ENCODE peak calls at places on chromosomes 2 and 18, in four cellular contexts. One of them, this sample, is unnamed.

GRCh38 chr2:174771631-174772491 is 7.6 kb upstream of the CHRNA1 start:
- DNase-seq in SK-N-SH: peak
- DNase-seq in GM12891: peak
- DNase-seq in K562: peak
- DNase-seq in this sample: peak

GRCh38 chr2:24592436-24593100 is 101.5 kb downstream of the NCOA1 start:
- DNase-seq in SK-N-SH: no peak
- DNase-seq in GM12891: no peak
- DNase-seq in K562: no peak
- DNase-seq in this sample: no peak

GRCh38 chr2:210584834-210585233 is 28.4 kb downstream of the CPS1 start:
- DNase-seq in K562: no peak
- DNase-seq in SK-N-SH: no peak
- DNase-seq in GM12891: no peak
- DNase-seq in this sample: no peak

GRCh38 chr18:27778441-27778840 is 398.5 kb downstream of the CDH2 start:
- DNase-seq in GM12891: no peak
- DNase-seq in SK-N-SH: no peak
- DNase-seq in K562: no peak
- DNase-seq in this sample: no peak

GRCh38 chr18:34342960-34343359 is 118.2 kb upstream of the NOL4 start:
- DNase-seq in K562: no peak
- DNase-seq in SK-N-SH: no peak
- DNase-seq in GM12891: no peak
- DNase-seq in this sample: no peak

GRCh38 chr2:157444643-157445040 is 753 bp upstream of the CYTIP start:
- DNase-seq in SK-N-SH: no peak
- DNase-seq in K562: no peak
- DNase-seq in GM12891: no peak
- DNase-seq in this sample: no peak

GRCh38 chr2:173090291-173090877 is 14.7 kb downstream of the MAP3K20 start:
- DNase-seq in GM12891: no peak
- DNase-seq in SK-N-SH: no peak
- DNase-seq in K562: peak
- DNase-seq in this sample: no peak

GRCh38 chr2:2777213-2777612 is 446.1 kb upstream of the MYT1L start:
- DNase-seq in SK-N-SH: no peak
- DNase-seq in GM12891: no peak
- DNase-seq in K562: no peak
- DNase-seq in this sample: no peak

GRCh38 chr2:6224267-6224666 is 532.1 kb downstream of the SOX11 start:
- DNase-seq in SK-N-SH: no peak
- DNase-seq in K562: no peak
- DNase-seq in GM12891: no peak
- DNase-seq in this sample: no peak

GRCh38 chr2:162073776-162074578 is at the start of gene DPP4:
- DNase-seq in GM12891: peak
- DNase-seq in SK-N-SH: peak
- DNase-seq in K562: no peak
- DNase-seq in this sample: peak

GRCh38 chr18:78768655-78769501 is 210.7 kb upstream of the SALL3 start:
- DNase-seq in GM12891: no peak
- DNase-seq in SK-N-SH: no peak
- DNase-seq in K562: no peak
- DNase-seq in this sample: no peak

GRCh38 chr18:8844721-8845148 is 139.4 kb downstream of the MTCL1 start:
- DNase-seq in GM12891: no peak
- DNase-seq in K562: no peak
- DNase-seq in SK-N-SH: peak
- DNase-seq in this sample: no peak

GRCh38 chr18:35444636-35445035 is 53.1 kb downstream of the INO80C start:
- DNase-seq in K562: no peak
- DNase-seq in GM12891: no peak
- DNase-seq in SK-N-SH: no peak
- DNase-seq in this sample: no peak

GRCh38 chr2:192313773-192314172 is 119.0 kb upstream of the TMEFF2 start:
- DNase-seq in GM12891: no peak
- DNase-seq in SK-N-SH: no peak
- DNase-seq in K562: no peak
- DNase-seq in this sample: no peak

GRCh38 chr2:204529795-204530463 is 15.3 kb upstream of the PARD3B start:
- DNase-seq in K562: no peak
- DNase-seq in SK-N-SH: no peak
- DNase-seq in GM12891: no peak
- DNase-seq in this sample: no peak

GRCh38 chr2:225122582-225123486 is 80.6 kb upstream of the DOCK10 start:
- DNase-seq in SK-N-SH: peak
- DNase-seq in K562: no peak
- DNase-seq in GM12891: no peak
- DNase-seq in this sample: no peak

GRCh38 chr2:189579585-189579984 is 1.0 kb downstream of the SLC40A1 start:
- DNase-seq in GM12891: no peak
- DNase-seq in SK-N-SH: no peak
- DNase-seq in K562: no peak
- DNase-seq in this sample: no peak
- TF ChIP-seq POLR2AphosphoS5 in GM12891: no peak
- TF ChIP-seq POLR2AphosphoS5 in SK-N-SH: no peak
- TF ChIP-seq POLR2AphosphoS5 in K562: no peak
- TF ChIP-seq POLR2AphosphoS5 in this sample: no peak

GRCh38 chr18:24293254-24293653 is 104.4 kb downstream of the OSBPL1A start:
- DNase-seq in GM12891: no peak
- DNase-seq in K562: no peak
- DNase-seq in SK-N-SH: no peak
- DNase-seq in this sample: no peak
- TF ChIP-seq TAF1 in GM12891: no peak
- TF ChIP-seq TAF1 in K562: no peak
- TF ChIP-seq TAF1 in SK-N-SH: no peak
- TF ChIP-seq TAF1 in this sample: no peak

DNA sequence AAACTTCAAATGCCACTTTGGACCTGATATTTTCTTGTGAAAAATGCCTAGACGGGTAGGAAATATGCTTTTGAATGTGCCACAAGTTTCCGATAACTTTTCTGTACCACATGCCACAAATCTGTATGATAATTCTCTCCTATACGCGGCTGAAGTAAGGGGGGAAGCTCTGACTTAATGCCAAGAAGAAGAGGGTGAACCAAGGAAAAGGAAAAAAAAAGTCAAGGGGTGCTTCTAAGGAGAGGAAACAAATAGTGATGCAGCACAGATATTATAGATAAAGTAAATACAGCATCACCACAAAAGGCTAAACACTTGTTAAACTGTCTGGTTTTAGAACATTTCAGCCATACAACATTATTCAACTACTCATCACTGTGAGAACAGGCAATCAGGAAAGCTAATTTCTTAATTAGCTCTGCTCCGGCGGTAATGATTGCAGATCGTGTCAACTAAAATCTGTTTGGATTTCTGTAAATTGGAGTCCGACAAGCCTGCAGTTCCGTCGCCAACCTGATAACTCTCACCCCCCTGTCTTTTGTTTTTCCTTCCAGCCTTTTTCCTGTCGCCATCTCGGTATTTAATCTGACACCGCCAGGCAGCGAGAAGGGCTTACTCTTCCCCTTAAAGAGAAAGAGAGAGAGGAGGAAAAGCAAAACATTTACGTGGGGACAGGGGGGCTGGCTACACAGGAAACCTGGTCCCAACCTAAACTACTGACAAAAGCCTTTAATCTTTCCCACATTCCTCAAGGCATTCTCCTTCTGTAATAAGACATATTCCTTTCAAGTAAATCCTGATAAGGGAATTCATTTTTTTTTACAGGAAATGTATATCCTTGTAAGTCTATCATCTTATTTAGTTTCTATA is 67.5 kb downstream of the ZEB2 start:
- DNase-seq in SK-N-SH: peak
- DNase-seq in K562: peak
- DNase-seq in GM12891: no peak
- DNase-seq in this sample: no peak
- TF ChIP-seq POLR2AphosphoS5 in SK-N-SH: no peak
- TF ChIP-seq POLR2AphosphoS5 in K562: peak
- TF ChIP-seq POLR2AphosphoS5 in GM12891: no peak
- TF ChIP-seq POLR2AphosphoS5 in this sample: no peak

GRCh38 chr18:5057348-5058012 is 139.6 kb downstream of the AKAIN1 start:
- DNase-seq in SK-N-SH: peak
- DNase-seq in K562: peak
- DNase-seq in GM12891: peak
- DNase-seq in this sample: peak
- TF ChIP-seq TAF1 in SK-N-SH: no peak
- TF ChIP-seq TAF1 in K562: no peak
- TF ChIP-seq TAF1 in GM12891: no peak
- TF ChIP-seq TAF1 in this sample: no peak

GRCh38 chr2:170305711-170306110 is 127.8 kb downstream of the MYO3B start:
- DNase-seq in SK-N-SH: no peak
- DNase-seq in GM12891: no peak
- DNase-seq in K562: no peak
- DNase-seq in this sample: no peak
- TF ChIP-seq POLR2AphosphoS5 in SK-N-SH: no peak
- TF ChIP-seq POLR2AphosphoS5 in GM12891: no peak
- TF ChIP-seq POLR2AphosphoS5 in K562: no peak
- TF ChIP-seq POLR2AphosphoS5 in this sample: no peak

GRCh38 chr2:222708274-222708710 is 36.8 kb downstream of the MOGAT1 start:
- DNase-seq in K562: peak
- DNase-seq in SK-N-SH: peak
- DNase-seq in GM12891: no peak
- DNase-seq in this sample: no peak

GRCh38 chr2:222707102-222707688 is 35.7 kb downstream of the MOGAT1 start:
- DNase-seq in GM12891: no peak
- DNase-seq in K562: no peak
- DNase-seq in SK-N-SH: no peak
- DNase-seq in this sample: no peak

GRCh38 chr2:222709191-222709891 is 37.9 kb downstream of the MOGAT1 start:
- DNase-seq in SK-N-SH: no peak
- DNase-seq in GM12891: no peak
- DNase-seq in K562: peak
- DNase-seq in this sample: no peak

GRCh38 chr2:222706616-222707015 is 35.2 kb downstream of the MOGAT1 start:
- DNase-seq in SK-N-SH: no peak
- DNase-seq in K562: no peak
- DNase-seq in GM12891: no peak
- DNase-seq in this sample: no peak

GRCh38 chr2:222707689-222708273 is 36.3 kb downstream of the MOGAT1 start:
- DNase-seq in SK-N-SH: no peak
- DNase-seq in GM12891: no peak
- DNase-seq in K562: no peak
- DNase-seq in this sample: no peak
- TF ChIP-seq TAF1 in SK-N-SH: no peak
- TF ChIP-seq TAF1 in GM12891: no peak
- TF ChIP-seq TAF1 in K562: no peak
- TF ChIP-seq TAF1 in this sample: no peak

GRCh38 chr18:62715439-62715792 is at the start of gene PHLPP1:
- DNase-seq in GM12891: peak
- DNase-seq in SK-N-SH: no peak
- DNase-seq in K562: no peak
- DNase-seq in this sample: peak

GRCh38 chr18:62714671-62715438 is 486 bp upstream of the PHLPP1 start:
- DNase-seq in GM12891: peak
- DNase-seq in K562: peak
- DNase-seq in SK-N-SH: peak
- DNase-seq in this sample: peak

GRCh38 chr18:62717059-62717849 is 1.9 kb downstream of the PHLPP1 start:
- DNase-seq in K562: no peak
- DNase-seq in SK-N-SH: peak
- DNase-seq in GM12891: no peak
- DNase-seq in this sample: no peak

GRCh38 chr18:62716679-62717058 is 1.3 kb downstream of the PHLPP1 start:
- DNase-seq in K562: peak
- DNase-seq in GM12891: peak
- DNase-seq in SK-N-SH: peak
- DNase-seq in this sample: peak

DNA sequence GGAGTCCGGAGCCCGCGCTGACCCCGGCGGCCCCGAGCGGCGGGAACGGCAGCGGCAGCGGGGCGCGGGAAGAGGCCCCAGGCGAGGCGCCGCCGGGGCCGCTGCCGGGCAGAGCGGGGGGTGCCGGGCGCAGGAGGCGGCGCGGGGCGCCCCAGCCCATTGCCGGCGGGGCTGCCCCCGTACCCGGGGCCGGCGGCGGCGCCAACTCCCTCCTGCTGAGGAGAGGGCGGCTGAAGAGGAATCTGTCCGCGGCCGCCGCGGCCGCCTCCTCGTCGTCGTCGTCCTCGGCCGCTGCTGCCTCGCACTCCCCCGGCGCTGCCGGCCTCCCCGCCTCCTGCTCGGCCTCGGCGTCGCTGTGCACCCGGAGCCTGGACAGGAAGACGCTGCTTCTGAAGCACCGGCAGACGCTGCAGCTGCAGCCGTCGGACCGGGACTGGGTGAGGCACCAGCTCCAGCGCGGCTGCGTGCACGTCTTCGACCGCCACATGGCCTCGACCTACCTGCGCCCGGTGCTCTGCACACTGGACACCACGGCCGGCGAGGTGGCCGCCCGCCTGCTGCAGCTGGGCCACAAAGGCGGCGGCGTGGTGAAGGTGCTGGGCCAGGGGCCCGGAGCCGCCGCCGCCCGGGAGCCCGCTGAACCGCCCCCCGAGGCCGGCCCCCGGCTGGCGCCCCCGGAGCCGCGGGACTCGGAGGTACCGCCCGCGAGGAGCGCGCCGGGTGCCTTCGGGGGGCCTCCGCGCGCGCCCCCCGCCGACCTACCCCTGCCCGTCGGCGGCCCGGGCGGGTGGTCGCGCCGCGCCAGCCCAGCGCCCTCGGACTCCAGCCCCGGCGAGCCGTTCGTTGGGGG is 713 bp downstream of the PHLPP1 start:
- DNase-seq in K562: peak
- DNase-seq in SK-N-SH: peak
- DNase-seq in GM12891: peak
- DNase-seq in this sample: peak
- TF ChIP-seq POLR2AphosphoS5 in K562: no peak
- TF ChIP-seq POLR2AphosphoS5 in SK-N-SH: no peak
- TF ChIP-seq POLR2AphosphoS5 in GM12891: no peak
- TF ChIP-seq POLR2AphosphoS5 in this sample: no peak

GRCh38 chr2:37869304-37869703 is 55.8 kb upstream of the RMDN2 start:
- DNase-seq in K562: no peak
- DNase-seq in GM12891: no peak
- DNase-seq in SK-N-SH: no peak
- DNase-seq in this sample: no peak

GRCh38 chr2:37872192-37872545 is 52.9 kb upstream of the RMDN2 start:
- DNase-seq in K562: no peak
- DNase-seq in SK-N-SH: no peak
- DNase-seq in GM12891: no peak
- DNase-seq in this sample: no peak

GRCh38 chr2:37871453-37872191 is 53.5 kb upstream of the RMDN2 start:
- DNase-seq in SK-N-SH: no peak
- DNase-seq in K562: no peak
- DNase-seq in GM12891: no peak
- DNase-seq in this sample: no peak

GRCh38 chr2:37869756-37870155 is 55.3 kb upstream of the RMDN2 start:
- DNase-seq in K562: no peak
- DNase-seq in GM12891: no peak
- DNase-seq in SK-N-SH: no peak
- DNase-seq in this sample: no peak

GRCh38 chr2:37870829-37871228 is 54.3 kb upstream of the RMDN2 start:
- DNase-seq in GM12891: no peak
- DNase-seq in SK-N-SH: peak
- DNase-seq in K562: no peak
- DNase-seq in this sample: no peak
- TF ChIP-seq TAF1 in GM12891: no peak
- TF ChIP-seq TAF1 in SK-N-SH: no peak
- TF ChIP-seq TAF1 in K562: no peak
- TF ChIP-seq TAF1 in this sample: no peak